ENCODE peak calls at places on chromosomes 5 and 9, in six cellular contexts. S is thyroid gland, V is upper lobe of right lung, L is PC-9, A is NB4, D is choroid plexus epithelial cell. F is an unnamed sample.

GRCh38 chr9:8365466-8366160 is 566.0 kb upstream of the DMAC1 start:
- DNase-seq in D (no peak), S (no peak), A (no peak), L (no peak), V (no peak), F (no peak)

GRCh38 chr5:154384480-154385235 is 61.1 kb upstream of the SAP30L start:
- DNase-seq in V (no peak), L (no peak), D (no peak), S (peak; percentile 87), A (no peak), F (no peak)

GRCh38 chr5:75242067-75242466 is 5.4 kb upstream of the ANKRD31 start:
- DNase-seq in L (no peak), D (no peak), V (no peak), A (no peak), S (no peak), F (no peak)

GRCh38 chr5:1292139-1292538 is 2.7 kb downstream of the TERT start:
- DNase-seq in V (peak; percentile 3), D (no peak), L (no peak), A (no peak), S (no peak), F (no peak)

GRCh38 chr5:36561596-36561995 is 44.8 kb upstream of the SLC1A3 start:
- DNase-seq in D (no peak), V (no peak), S (no peak), A (peak; percentile 81), L (no peak), F (no peak)

GRCh38 chr5:53017383-53017782 is 28.2 kb downstream of the ITGA2 start:
- DNase-seq in L (no peak), A (no peak), V (no peak), S (no peak), D (no peak), F (no peak)

GRCh38 chr5:132033122-132033521 is 21.7 kb upstream of the ACSL6 start:
- DNase-seq in L (no peak), A (no peak), S (no peak), V (no peak), D (no peak), F (no peak)

GRCh38 chr5:181133610-181134231 is 2.8 kb upstream of the OR2V1 start:
- DNase-seq in S (peak; percentile 68), D (peak; percentile 68), V (no peak), L (peak; percentile 80), A (no peak), F (no peak)

GRCh38 chr5:132455614-132456115 is 34.9 kb downstream of the IRF1 start:
- DNase-seq in S (no peak), V (no peak), A (peak; percentile 86), D (no peak), L (no peak), F (no peak)

GRCh38 chr9:93612796-93613154 is 36.4 kb downstream of the PHF2 start:
- DNase-seq in V (no peak), L (no peak), S (no peak), D (no peak), A (no peak), F (no peak)

DNA sequence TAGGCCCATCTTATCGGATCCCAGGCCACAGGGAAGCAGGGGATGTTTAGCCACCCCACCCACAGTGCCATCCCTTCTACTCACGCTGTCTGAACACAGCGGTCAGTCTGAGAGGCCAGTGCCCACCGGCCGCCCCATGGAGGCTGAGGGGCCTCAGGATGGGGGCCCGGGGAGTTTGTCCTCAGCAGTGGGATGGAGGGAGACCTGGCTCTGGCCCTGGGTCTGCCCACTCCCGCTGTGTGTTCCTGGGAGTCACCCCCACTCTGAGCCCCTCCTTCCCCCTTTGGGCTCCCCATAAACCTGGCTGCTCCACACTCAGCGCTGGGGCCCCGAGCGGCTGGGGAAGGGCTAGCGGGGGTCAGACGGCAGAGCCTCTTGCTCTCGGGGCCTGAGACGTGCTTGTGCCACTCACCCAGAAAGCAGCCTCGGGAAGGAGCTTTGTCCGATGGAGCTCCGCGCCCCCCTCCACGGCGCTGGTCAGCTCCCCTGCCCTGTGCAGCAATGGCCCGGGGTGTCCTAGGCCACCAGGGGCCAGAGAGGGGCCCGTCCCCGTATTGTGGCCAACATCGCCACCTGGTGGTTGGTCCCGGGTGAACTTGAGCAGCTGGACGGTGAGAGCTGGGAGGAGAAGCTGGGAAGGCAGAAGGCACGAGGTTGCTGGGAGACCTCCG is 10.9 kb upstream of the LAMC3 start:
- DNase-seq in S (peak; percentile 44), A (peak; percentile 78), D (peak; percentile 65), V (peak; percentile 76), L (peak; percentile 84), F (peak; percentile 3)
- TF ChIP-seq CTCF in S (no peak), A (peak; percentile 71), D (peak; percentile 87), V (peak; percentile 53), L (peak; percentile 88), F (peak; percentile 82)

DNA sequence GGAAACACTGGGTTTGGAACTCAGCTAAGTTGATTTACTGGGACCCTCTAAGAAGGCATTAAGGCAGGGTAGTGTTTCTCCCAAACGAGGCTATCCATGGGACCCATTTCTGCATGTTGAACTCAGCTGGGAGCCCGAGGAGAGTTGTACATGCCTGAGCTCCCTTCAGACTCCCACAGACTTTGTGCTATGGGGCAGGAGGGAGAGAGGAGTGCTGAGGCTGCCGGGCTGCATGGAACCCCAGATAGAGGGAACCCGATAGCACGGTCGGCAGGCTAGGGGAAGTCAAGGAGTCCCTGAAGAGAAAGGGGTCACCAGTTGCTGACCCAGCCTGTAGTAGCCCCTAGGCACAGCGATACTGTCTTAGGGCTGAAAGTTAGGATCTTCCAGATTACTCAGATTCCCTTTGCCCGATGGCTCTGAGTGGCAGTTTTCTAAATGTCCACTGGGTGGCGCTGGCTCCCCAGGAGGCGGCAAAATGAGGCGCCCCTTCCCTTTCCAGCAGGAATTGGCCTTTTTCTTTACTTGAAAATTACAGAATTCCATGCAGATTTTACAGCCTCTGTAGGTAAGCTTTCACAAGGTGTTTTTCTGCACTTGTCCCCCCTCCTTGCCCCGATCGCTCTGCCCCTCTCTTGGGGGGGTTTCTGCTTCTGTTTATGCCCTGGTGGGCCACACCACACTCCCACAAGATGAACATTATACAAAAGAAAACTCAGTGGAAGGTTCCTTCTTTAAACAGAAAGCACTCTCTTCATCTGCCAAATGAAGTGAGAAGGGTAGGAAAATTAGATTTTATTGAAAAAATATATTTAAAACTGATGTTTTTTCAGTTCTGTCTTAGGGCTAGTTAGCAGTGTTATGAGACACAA is 17.8 kb downstream of the NANS start:
- DNase-seq in A (peak; percentile 61), D (peak; percentile 68), V (peak; percentile 74), L (peak; percentile 79), S (peak; percentile 69), F (no peak)
- H3K4me3 ChIP-seq in A (no peak overlapping the region), D (no peak overlapping the region), V (no peak overlapping the region), L (no peak overlapping the region), S (no peak overlapping the region), F (no peak overlapping the region)

GRCh38 chr5:110043025-110043424 is 353.3 kb downstream of the MAN2A1 start:
- DNase-seq in L (no peak), S (no peak), A (no peak), D (no peak), V (no peak), F (no peak)

GRCh38 chr5:110045153-110045552 is 355.4 kb downstream of the MAN2A1 start:
- DNase-seq in D (peak; percentile 52), V (no peak), A (peak; percentile 4), L (no peak), S (no peak), F (no peak)

GRCh38 chr5:110038297-110038997 is 348.7 kb downstream of the MAN2A1 start:
- DNase-seq in A (no peak), V (no peak), S (no peak), L (no peak), D (peak; percentile 47), F (no peak)

DNA sequence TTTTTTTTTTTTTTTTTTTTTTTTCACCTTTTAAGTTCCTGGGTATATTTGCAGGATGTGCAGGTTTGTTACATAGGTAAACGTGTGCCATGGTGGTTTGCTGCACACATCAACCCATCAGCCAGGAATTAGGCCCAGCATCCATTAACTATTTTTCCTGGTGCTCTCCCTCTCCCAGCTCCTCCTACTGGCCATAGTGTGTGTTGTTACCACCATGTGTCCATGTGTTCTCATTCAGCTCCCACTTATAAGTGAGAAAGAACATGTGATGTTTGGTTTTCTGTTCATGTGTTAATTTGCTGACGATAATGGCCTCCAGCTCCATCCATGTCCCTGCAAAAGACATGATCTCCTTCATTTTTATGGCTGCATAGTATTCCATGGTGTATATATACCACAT is 350.5 kb downstream of the MAN2A1 start:
- DNase-seq in V (no peak), A (no peak), D (peak; percentile 27), L (no peak), S (no peak), F (no peak)
- TF ChIP-seq CTCF in V (no peak), A (no peak), D (peak; percentile 48), L (peak; percentile 22), S (no peak), F (no peak)

DNA sequence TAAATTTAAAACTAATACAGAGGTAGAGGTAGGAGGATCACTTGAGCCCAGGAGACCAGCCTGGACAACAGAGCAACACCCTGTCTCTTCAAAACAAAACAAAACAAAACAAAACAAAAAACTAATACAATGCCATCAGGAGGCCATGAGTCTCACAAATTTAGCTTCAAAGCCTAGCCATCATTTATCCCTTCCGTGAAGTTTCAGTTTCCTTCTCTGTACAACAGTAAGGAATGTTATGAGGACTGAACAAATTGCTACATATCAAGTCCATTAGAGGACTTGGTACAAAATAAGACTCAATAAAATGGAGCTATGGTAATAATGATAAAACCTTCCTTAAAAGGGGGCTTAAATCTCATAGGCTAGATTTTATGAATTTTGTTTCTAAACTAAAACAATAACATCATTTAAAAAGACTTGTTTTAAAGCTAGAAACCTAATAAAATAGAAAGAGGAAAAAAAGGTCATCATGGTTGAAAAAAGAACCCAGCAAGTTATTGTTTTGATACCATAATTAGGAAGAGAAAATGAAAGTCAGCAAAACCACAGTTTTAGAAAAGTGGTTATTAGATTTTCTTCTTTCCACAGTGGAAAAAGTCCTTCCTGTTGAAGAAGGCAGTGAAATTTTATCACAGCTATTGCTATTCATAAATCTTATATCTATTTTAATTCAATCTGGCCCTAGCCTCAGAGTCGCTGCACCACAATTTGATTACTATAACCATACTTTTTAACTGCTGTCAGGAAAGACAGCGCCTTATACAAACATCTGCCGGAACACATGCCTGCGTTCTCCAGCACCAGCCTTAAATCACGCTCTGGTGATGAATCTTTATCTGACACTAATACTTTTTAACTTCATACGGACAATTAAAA is 60.5 kb downstream of the MAPKAP1 start:
- DNase-seq in S (no peak), D (peak; percentile 52), L (no peak), A (no peak), V (no peak), F (no peak)
- H3K4me3 ChIP-seq in S (no peak overlapping the region), D (peak overlapping the region; percentile 34), L (no peak overlapping the region), A (no peak overlapping the region), V (peak overlapping the region; percentile 23), F (no peak overlapping the region)

GRCh38 chr9:79763861-79764260 is 192.1 kb downstream of the TLE4 start:
- DNase-seq in A (no peak), D (peak; percentile 18), L (no peak), S (peak; percentile 73), V (no peak), F (no peak)

GRCh38 chr9:79756414-79756813 is 184.6 kb downstream of the TLE4 start:
- DNase-seq in D (no peak), S (no peak), A (no peak), V (no peak), L (no peak), F (no peak)

GRCh38 chr9:79759460-79759859 is 187.7 kb downstream of the TLE4 start:
- DNase-seq in L (no peak), A (no peak), S (no peak), V (no peak), D (no peak), F (no peak)

GRCh38 chr9:79757074-79757473 is 185.3 kb downstream of the TLE4 start:
- DNase-seq in S (no peak), V (no peak), D (no peak), A (no peak), L (no peak), F (no peak)

GRCh38 chr9:79757906-79758669 is 186.3 kb downstream of the TLE4 start:
- DNase-seq in V (no peak), S (no peak), A (peak; percentile 1), L (no peak), D (peak; percentile 66), F (no peak)
- TF ChIP-seq CTCF in V (peak; percentile 55), S (peak; percentile 23), A (no peak), L (no peak), D (peak; percentile 58), F (peak; percentile 49)

GRCh38 chr5:158875272-158875679 is 224.4 kb downstream of the EBF1 start:
- DNase-seq in S (no peak), L (no peak), A (no peak), V (no peak), D (peak; percentile 64), F (no peak)
- H3K4me3 ChIP-seq in S (no peak overlapping the region), L (no peak overlapping the region), A (no peak overlapping the region), V (peak overlapping the region; percentile 27), D (no peak overlapping the region), F (no peak overlapping the region)